ENCODE peak calls at places on chromosomes 1 and 21, in nine cellular contexts. V is AG04450, F is transverse colon, D is Panc1, R is mammary epithelial cell, L is neural progenitor cell, M is cardiac muscle cell, W is stomach, A is A549. P is an unnamed sample.

GRCh38 chr1:195218428-195219212 is 1389.6 kb downstream of the KCNT2 start:
- DNase-seq in L (no peak), D (no peak), A (no peak), W (no peak), R (no peak), F (no peak), V (no peak), M (no peak), P (no peak)

GRCh38 chr1:57124768-57125446 is 159.1 kb upstream of the C8B start:
- DNase-seq in L (no peak), R (peak; percentile 65), D (no peak), V (no peak), M (peak; percentile 13), W (no peak), A (no peak), F (no peak), P (no peak)

GRCh38 chr1:107529511-107530149 is 388.8 kb downstream of the NTNG1 start:
- DNase-seq in D (peak; percentile 35), R (peak; percentile 70), W (no peak), L (peak; percentile 74), M (peak; percentile 58), F (peak; percentile 19), V (no peak), A (peak; percentile 28), P (no peak)

GRCh38 chr1:35573776-35574654 is 901 bp downstream of the TFAP2E start:
- DNase-seq in L (peak; percentile 64), V (no peak), D (no peak), R (no peak), W (no peak), M (no peak), F (no peak), A (no peak), P (no peak)

GRCh38 chr1:63651110-63651776 is 58.0 kb downstream of the PGM1 start:
- DNase-seq in W (no peak), D (no peak), F (no peak), M (peak; percentile 70), V (no peak), L (no peak), R (peak; percentile 56), A (no peak), P (no peak)

GRCh38 chr1:246748006-246748405 is 23.8 kb downstream of the SCCPDH start:
- DNase-seq in V (no peak), L (no peak), R (no peak), D (no peak), W (no peak), A (no peak), M (no peak), F (no peak), P (no peak)

GRCh38 chr1:198156111-198156744 is 570 bp upstream of the NEK7 start:
- DNase-seq in L (peak; percentile 73), V (no peak), W (peak; percentile 69), F (peak; percentile 81), R (peak; percentile 64), D (peak; percentile 84), A (peak; percentile 77), M (peak; percentile 85), P (no peak)

GRCh38 chr21:36207577-36208320 is 51.1 kb downstream of the DOP1B start:
- DNase-seq in A (no peak), M (no peak), F (no peak), R (peak; percentile 79), D (no peak), W (no peak), V (no peak), L (no peak), P (no peak)

DNA sequence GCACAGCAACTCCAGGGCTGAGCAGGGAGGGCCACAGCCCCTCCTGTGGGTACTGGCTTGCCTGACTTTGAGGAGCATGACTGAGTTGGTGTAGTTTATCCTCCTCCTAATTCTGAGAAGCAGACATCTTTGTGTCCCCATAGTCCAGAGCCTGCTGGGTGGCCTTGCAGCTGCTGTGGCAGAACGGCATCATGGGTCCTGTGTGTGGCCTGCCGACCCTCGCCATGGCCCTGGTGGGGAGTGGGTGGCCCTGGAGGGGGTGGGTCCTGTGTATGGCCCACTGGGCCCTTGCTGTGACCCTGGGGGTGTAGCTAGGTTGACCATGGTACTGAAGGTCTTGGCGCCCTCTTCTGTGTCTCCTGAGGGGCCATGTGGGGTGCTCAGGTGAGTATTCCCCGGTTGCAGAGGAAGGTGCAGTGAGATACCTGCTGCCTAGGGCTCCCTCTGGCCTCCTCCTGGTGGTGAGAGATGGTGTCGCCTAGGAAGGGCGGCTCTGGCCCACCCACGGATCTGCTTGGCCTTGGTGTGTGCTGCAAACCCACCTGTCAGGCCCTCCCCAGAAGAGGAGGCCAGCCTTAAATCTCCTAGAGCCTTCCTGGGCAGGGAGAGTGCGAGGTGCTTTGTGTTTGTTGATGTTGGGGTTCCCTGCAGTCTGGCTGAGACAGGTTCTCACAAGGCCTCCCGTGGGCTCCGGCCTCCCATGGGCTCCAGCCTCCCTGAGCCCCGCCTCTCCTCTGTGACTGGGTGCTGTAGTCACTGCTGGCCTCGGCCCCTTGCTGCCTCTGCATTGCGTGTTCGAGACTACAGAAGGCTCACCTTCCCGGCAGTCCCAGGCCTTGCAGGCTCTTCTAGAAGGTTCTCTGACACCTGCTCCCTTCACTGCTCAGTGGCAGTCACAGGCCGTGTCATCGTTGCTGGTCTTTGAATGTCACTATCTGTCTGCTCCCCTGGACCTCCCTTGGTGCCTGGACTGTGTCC is 7.8 kb downstream of the SNAP47 start:
- DNase-seq in W (no peak), R (no peak), V (no peak), D (no peak), A (no peak), F (no peak), M (no peak), L (no peak), P (no peak)
- TF ChIP-seq CTCF in W (no peak), R (no peak), V (no peak), D (no peak), A (no peak), F (no peak), M (no peak), L (no peak), P (no peak)

DNA sequence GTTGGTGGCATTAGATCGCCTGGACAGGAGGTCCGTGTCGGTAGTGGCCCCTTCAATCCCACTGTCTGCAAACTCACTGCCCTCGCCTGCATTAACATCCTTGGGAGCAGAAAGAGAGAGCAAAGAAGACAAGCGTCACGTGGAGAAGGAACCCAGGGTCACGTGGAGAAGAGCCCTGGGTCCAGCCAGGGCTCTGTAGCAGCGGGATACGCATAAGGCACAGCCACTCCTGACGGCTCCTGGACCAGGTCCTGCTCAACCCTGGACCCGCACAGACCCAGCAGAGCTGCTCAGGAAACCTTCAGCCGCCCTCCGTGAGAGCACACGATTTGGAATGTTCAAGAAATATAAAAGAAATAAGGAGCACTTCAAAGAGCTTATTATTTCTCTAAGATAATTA is 92.0 kb downstream of the TIAM1 start:
- DNase-seq in V (no peak), F (no peak), R (no peak), L (no peak), D (no peak), W (no peak), M (no peak), A (no peak), P (no peak)
- H3K27ac ChIP-seq in V (no peak overlapping the region), F (no peak overlapping the region), R (no peak overlapping the region), L (peak overlapping the region; percentile 61), D (no peak overlapping the region), W (no peak overlapping the region), M (no peak overlapping the region), A (no peak overlapping the region), P (no peak overlapping the region)

GRCh38 chr1:7497107-7497637 is 273.9 kb upstream of the VAMP3 start:
- DNase-seq in A (no peak), R (no peak), V (no peak), D (no peak), F (no peak), L (no peak), M (no peak), W (no peak), P (no peak)

GRCh38 chr1:7503691-7504437 is 267.2 kb upstream of the VAMP3 start:
- DNase-seq in M (no peak), A (no peak), L (no peak), W (no peak), F (no peak), R (no peak), V (no peak), D (no peak), P (no peak)

GRCh38 chr1:7501723-7502334 is 269.3 kb upstream of the VAMP3 start:
- DNase-seq in F (no peak), W (no peak), D (no peak), R (no peak), A (no peak), L (no peak), V (no peak), M (no peak), P (no peak)

GRCh38 chr1:7501259-7501560 is 269.9 kb upstream of the VAMP3 start:
- DNase-seq in W (no peak), A (no peak), V (no peak), F (no peak), R (no peak), L (peak; percentile 70), D (no peak), M (no peak), P (no peak)

DNA sequence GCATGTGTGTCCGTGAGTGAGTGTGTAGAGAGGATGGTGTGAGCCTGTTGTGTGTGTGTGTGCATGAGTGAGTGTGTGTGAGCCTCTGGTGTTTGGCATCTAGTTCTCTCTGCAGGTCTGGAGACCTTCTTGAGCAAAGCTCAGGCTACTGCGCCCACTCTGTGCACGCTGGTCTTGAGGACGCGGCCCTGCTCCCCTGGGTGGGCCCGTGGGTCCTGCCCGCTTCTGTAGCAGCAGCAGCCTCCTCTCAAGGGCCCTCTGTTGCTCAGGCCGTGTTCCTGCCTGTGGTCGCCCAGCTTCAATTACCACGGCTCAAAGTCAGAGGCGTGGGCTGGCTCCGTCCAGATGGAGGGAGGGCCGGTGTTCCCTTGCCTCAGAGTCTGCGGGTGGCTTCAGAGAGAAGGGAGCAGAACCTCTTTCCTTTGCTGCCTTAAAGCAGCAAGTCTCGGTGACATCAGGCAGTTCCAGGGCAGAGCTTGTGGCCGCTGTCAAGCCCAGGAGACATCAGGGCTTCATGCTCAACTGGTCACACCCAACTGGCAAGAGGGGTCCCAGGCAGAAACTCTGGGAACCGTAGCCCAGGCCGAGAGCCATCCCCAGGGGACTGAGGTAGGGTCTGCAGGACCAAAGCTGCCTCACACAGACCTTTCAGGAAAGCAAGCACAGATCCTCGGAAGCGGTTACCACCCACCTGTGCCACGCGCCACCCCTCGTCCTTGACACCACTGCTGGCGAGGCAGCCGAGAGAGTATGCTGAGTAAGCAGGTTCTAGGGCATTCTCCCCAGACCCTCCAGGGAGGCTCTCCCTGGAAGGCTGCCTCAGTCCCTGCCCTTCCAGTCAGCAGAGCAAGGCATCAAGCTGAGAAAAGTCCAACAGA is 270.5 kb upstream of the VAMP3 start:
- DNase-seq in L (no peak), M (no peak), A (no peak), R (no peak), D (no peak), W (no peak), F (no peak), V (no peak), P (no peak)
- TF ChIP-seq CTCF in L (no peak), M (no peak), A (no peak), R (no peak), D (no peak), W (no peak), F (no peak), V (no peak), P (no peak)

GRCh38 chr1:170366980-170367379 is 165.0 kb upstream of the GORAB start:
- DNase-seq in M (no peak), V (no peak), A (no peak), F (no peak), D (no peak), L (no peak), R (no peak), W (no peak), P (no peak)

GRCh38 chr1:170369417-170369816 is 162.5 kb upstream of the GORAB start:
- DNase-seq in V (no peak), A (no peak), D (no peak), M (no peak), F (no peak), R (peak; percentile 6), W (no peak), L (no peak), P (no peak)

GRCh38 chr1:170370087-170370486 is 161.9 kb upstream of the GORAB start:
- DNase-seq in A (no peak), L (no peak), V (no peak), W (no peak), D (no peak), F (no peak), M (no peak), R (no peak), P (no peak)

GRCh38 chr1:170367615-170368014 is 164.4 kb upstream of the GORAB start:
- DNase-seq in A (no peak), W (no peak), L (no peak), M (no peak), F (no peak), R (no peak), V (no peak), D (no peak), P (no peak)

DNA sequence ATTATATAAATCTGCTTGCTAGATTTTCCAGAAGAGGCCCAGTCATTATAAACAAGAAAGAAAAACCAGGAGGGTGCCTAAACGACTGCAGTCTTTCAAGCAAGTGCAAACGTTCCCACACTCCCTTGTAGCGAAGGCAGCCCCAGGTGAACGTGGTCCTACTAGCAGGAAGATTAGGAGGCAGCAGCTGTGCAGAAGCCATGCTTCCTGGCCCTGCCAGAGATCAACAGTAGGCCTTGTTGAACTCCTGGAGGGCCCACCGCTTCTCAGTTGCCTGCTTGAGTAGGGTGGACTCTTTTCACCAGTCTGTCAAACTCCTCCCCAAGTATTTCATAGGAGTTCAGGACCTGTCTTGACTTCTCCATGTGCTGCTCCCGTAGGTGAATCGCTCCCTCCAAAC is 163.0 kb upstream of the GORAB start:
- DNase-seq in V (no peak), L (no peak), R (no peak), F (no peak), M (no peak), D (no peak), A (no peak), W (no peak), P (no peak)
- H3K27ac ChIP-seq in V (no peak overlapping the region), L (no peak overlapping the region), R (no peak overlapping the region), F (no peak overlapping the region), M (no peak overlapping the region), D (no peak overlapping the region), A (no peak overlapping the region), W (no peak overlapping the region), P (no peak overlapping the region)

P was measured in RWPE2.